ENCODE peak calls at places on chromosomes 1 and 21, in four cellular contexts. O is K562, F is HepG2, Q is GM12878. C is an unnamed sample. For H3K36me3, the result is how much of the 10 kb centered on the place peaks cover.

GRCh38 chr1:10723317-10723716 is 73.1 kb downstream of the CASZ1 start:
- DNase-seq in F (no peak), O (no peak), Q (no peak), C (no peak)

GRCh38 chr1:157089789-157090188 is 9.8 kb downstream of the ETV3L start:
- DNase-seq in F (no peak), Q (no peak), O (no peak), C (no peak)

GRCh38 chr1:54981466-54981865 is 1.0 kb downstream of the TMEM61 start:
- DNase-seq in F (no peak), O (no peak), Q (no peak), C (no peak)

GRCh38 chr1:178484698-178485225 is 12.0 kb downstream of the CLEC20A start:
- DNase-seq in F (no peak), Q (no peak), O (no peak), C (no peak)

GRCh38 chr1:156172696-156173470 is 19.5 kb downstream of the SEMA4A start:
- DNase-seq in O (peak), F (peak), Q (no peak), C (peak)

GRCh38 chr1:246794261-246795093 is 70.3 kb downstream of the SCCPDH start:
- DNase-seq in F (no peak), Q (no peak), O (peak), C (peak)

GRCh38 chr1:23869818-23870217 is 1.7 kb upstream of the FUCA1 start:
- DNase-seq in Q (no peak), O (no peak), F (no peak), C (no peak)

GRCh38 chr1:212700892-212701819 is 1.5 kb upstream of the BATF3 start:
- DNase-seq in O (peak), F (no peak), Q (no peak), C (peak)

GRCh38 chr1:181097242-181097641 is 8.7 kb downstream of the IER5 start:
- DNase-seq in O (no peak), F (no peak), Q (no peak), C (peak)

GRCh38 chr1:58251415-58252073 is 295.0 kb downstream of the OMA1 start:
- DNase-seq in F (peak), Q (no peak), O (peak), C (peak)

GRCh38 chr1:65418522-65419185 is 1.8 kb upstream of the LEPR start:
- DNase-seq in O (no peak), F (no peak), Q (no peak), C (no peak)

GRCh38 chr1:93598396-93598795 is 83.2 kb downstream of the BCAR3 start:
- DNase-seq in F (no peak), O (no peak), Q (no peak), C (no peak)

GRCh38 chr1:238789916-238790667 is 596.3 kb upstream of the CHRM3 start:
- DNase-seq in Q (no peak), F (no peak), O (no peak), C (no peak)

GRCh38 chr21:39715804-39716397 is 29.1 kb upstream of the IGSF5 start:
- DNase-seq in O (peak), Q (no peak), F (peak), C (peak)

GRCh38 chr1:60510162-60510561 is 436.6 kb upstream of the C1orf87 start:
- DNase-seq in O (no peak), F (no peak), Q (no peak), C (no peak)

GRCh38 chr1:208935517-208936187 is 647.9 kb upstream of the CAMK1G start:
- DNase-seq in F (no peak), Q (no peak), O (no peak), C (no peak)

GRCh38 chr1:155499953-155500621 is 62.5 kb downstream of the ASH1L start:
- DNase-seq in O (no peak), F (no peak), Q (peak), C (peak)

GRCh38 chr1:172167801-172168596 is 252.5 kb upstream of the C1orf105 start:
- DNase-seq in O (no peak), Q (no peak), F (no peak), C (peak)

GRCh38 chr1:156748670-156749428 is 2.6 kb downstream of the HDGF start:
- DNase-seq in Q (no peak), F (peak), O (no peak), C (no peak)

GRCh38 chr1:95023399-95024050 is 49.2 kb downstream of the ALG14 start:
- DNase-seq in Q (no peak), O (no peak), F (no peak), C (no peak)

GRCh38 chr1:119372493-119373086 is 4.0 kb downstream of the HAO2 start:
- DNase-seq in F (peak), Q (no peak), O (no peak), C (no peak)

GRCh38 chr1:163173121-163173520 is 29.6 kb downstream of the RGS5 start:
- DNase-seq in F (no peak), O (no peak), Q (no peak), C (no peak)

GRCh38 chr1:119542492-119542946 is 35.5 kb downstream of the HSD3B1 start:
- DNase-seq in O (no peak), Q (no peak), F (no peak), C (no peak)

GRCh38 chr1:163399976-163400375 is 78.2 kb downstream of the NUF2 start:
- DNase-seq in O (no peak), F (no peak), Q (no peak), C (no peak)

GRCh38 chr21:36320421-36321324 is 676 bp downstream of the MORC3 start:
- DNase-seq in F (peak), Q (peak), O (no peak), C (peak)

GRCh38 chr1:79052829-79053449 is 46.4 kb upstream of the ADGRL4 start:
- DNase-seq in F (no peak), O (no peak), Q (peak), C (no peak)

GRCh38 chr1:78797108-78797781 is 147.6 kb downstream of the IFI44 start:
- DNase-seq in O (no peak), F (no peak), Q (no peak), C (no peak)

GRCh38 chr21:31945576-31945975 is 72.8 kb downstream of the HUNK start:
- DNase-seq in O (no peak), Q (no peak), F (no peak), C (no peak)

GRCh38 chr21:43712268-43712942 is 6.5 kb upstream of the PDXK start:
- DNase-seq in O (peak), F (no peak), Q (no peak), C (no peak)

GRCh38 chr21:43923391-43923790 is 58.4 kb downstream of the AGPAT3 start:
- DNase-seq in O (no peak), F (no peak), Q (no peak), C (peak)

GRCh38 chr21:45055861-45056260 is 18.5 kb upstream of the ADARB1 start:
- DNase-seq in O (no peak), F (no peak), Q (no peak), C (no peak)

GRCh38 chr1:36482724-36483388 is at the start of gene CSF3R:
- DNase-seq in F (no peak), O (no peak), Q (no peak), C (no peak)

GRCh38 chr1:243447342-243447741 is 191.5 kb downstream of the SDCCAG8 start:
- DNase-seq in Q (no peak), F (no peak), O (peak), C (no peak)

GRCh38 chr1:184509105-184509504 is 122.3 kb downstream of the C1orf21 start:
- DNase-seq in Q (no peak), F (no peak), O (no peak), C (no peak)

GRCh38 chr1:107091418-107091817 is 34.9 kb downstream of the PRMT6 start:
- DNase-seq in O (no peak), Q (no peak), F (no peak), C (no peak)

DNA sequence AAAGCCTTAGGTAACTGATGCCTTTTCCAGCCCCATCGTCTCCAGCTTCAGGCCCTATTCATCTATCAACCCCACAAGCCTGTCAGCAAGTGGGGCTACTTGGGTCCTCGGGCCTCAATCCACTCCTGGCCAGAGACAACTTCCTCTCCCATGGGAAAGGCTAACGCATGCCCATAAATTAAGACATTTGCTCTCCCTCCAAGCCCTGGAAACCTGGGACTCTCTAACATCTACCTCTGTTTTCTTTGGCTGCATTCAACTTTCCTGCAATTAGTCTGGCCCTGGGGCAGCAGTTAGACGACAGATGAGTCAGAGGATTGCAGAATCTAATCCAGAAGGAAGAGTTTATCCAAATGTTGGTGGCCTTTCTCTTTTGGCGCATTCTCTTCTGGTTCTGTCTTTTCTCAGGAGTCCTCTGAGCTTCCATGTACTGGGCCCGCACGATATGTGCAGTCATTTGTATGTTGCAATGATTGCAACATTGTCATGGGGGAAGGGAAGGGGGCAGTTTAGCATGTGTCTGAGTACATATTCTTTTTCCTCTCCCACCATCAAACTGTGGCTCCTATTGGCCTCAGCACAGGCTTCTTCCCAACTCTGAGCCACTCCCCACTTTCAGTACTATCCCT is 54.4 kb downstream of the NAV1 start:
- DNase-seq in O (no peak), Q (no peak), F (no peak), C (peak)
- TF ChIP-seq EP300 in O (no peak), Q (no peak), F (no peak), C (peak)

GRCh38 chr1:51989582-51990477 is 670 bp downstream of the RAB3B start:
- DNase-seq in F (no peak), Q (no peak), O (peak), C (no peak)
- TF ChIP-seq ZBTB33 in F (no peak), Q (no peak), O (no peak), C (no peak)

DNA sequence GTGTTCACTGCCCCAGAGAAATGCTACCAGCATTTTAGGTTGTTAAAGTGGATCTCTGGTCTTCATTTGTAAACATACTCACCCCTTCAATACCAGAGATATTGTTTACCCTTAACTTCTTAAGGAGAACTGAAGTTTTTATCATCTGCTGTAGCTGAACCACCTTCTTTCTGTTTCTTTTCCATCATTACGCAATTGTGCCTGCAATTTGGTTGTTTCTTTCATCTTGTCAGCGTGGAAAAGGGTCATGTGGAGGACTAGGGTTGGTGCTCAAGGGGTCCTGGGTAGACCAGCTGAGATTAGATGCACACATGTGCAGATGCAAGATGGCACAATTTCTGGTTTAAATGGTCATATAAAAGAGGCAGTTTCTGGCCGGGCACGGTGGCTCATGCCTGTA is 23.0 kb downstream of the GART start:
- DNase-seq in O (no peak), Q (no peak), F (no peak), C (no peak)
- H3K36me3 ChIP-seq in O (half or more), Q (under half), F (half or more), C (half or more)

DNA sequence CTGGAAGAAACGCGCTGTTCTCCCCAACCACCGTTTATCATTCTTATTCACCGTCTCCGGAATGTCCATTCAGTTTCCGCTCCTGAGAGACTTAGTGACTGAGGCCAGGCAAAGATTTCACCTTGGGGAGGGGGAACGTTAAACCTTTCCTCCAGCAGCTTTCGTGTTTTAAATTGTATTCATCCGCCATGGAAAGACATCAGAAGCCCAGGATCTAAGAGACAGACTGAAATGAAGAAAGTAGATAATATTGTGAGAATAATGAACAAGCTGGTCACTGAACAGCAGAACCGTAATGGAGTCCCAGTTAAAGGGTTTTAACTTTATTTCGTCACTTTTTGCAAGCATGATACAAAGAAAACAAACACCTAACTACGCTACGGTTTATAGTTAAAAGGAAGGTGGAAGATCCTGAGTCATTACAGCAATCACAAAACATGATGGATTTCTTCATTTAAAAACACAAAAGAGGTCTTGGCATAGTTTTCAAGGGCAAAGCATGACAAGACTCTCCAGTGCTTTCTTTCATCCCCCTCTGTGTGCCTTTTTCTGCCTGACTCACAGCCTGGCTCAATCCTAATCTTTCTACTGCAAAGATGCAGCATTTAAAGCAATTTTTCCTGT is 649 bp upstream of the SLC19A2 start:
- DNase-seq in O (no peak), Q (no peak), F (no peak), C (no peak)
- TF ChIP-seq EP300 in O (no peak), Q (no peak), F (no peak), C (no peak)

C was measured in SK-N-SH.